ENCODE peak calls at places on chromosome 19, in four cellular contexts. K, U, W and D are unnamed samples.

GRCh38 chr19:51485960-51486359 is 7.6 kb downstream of the CEACAM18 start:
- DNase-seq in K (no peak), U (no peak), W (no peak), D (no peak)

GRCh38 chr19:11019824-11020223 is 59.0 kb downstream of the SMARCA4 start:
- DNase-seq in K (no peak), U (no peak), W (no peak), D (no peak)

GRCh38 chr19:19064811-19065745 is 1.3 kb downstream of the SLC25A42 start:
- DNase-seq in K (no peak), U (no peak), W (no peak), D (no peak)

GRCh38 chr19:37251308-37252229 is 33.6 kb downstream of the ZNF383 start:
- DNase-seq in K (peak; percentile 19), U (peak; percentile 54), W (no peak), D (peak; percentile 74)

GRCh38 chr19:12733369-12733896 is 1.1 kb downstream of the TRIR start:
- DNase-seq in K (peak; percentile 43), U (no peak), W (peak; percentile 44), D (no peak)

GRCh38 chr19:18414504-18415176 is 4.6 kb upstream of the SSBP4 start:
- DNase-seq in K (peak; percentile 51), U (no peak), W (no peak), D (no peak)

GRCh38 chr19:48818234-48818823 is 7.5 kb upstream of the BCAT2 start:
- DNase-seq in K (no peak), U (no peak), W (no peak), D (no peak)

GRCh38 chr19:2309734-2310362 is 1.9 kb upstream of the LINGO3 start:
- DNase-seq in K (no peak), U (no peak), W (no peak), D (no peak)

GRCh38 chr19:7679017-7679720 is 1.5 kb upstream of the TRAPPC5 start:
- DNase-seq in K (peak; percentile 26), U (no peak), W (peak; percentile 36), D (no peak)

GRCh38 chr19:31880283-31880682 is 465.1 kb upstream of the ZNF507 start:
- DNase-seq in K (no peak), U (no peak), W (no peak), D (no peak)

GRCh38 chr19:56271096-56271495 is 1.5 kb upstream of the EDDM13 start:
- DNase-seq in K (no peak), U (no peak), W (no peak), D (no peak)

GRCh38 chr19:18419195-18419698 is at the start of gene SSBP4:
- DNase-seq in K (peak; percentile 84), U (no peak), W (peak; percentile 66), D (peak; percentile 87)

GRCh38 chr19:48530044-48530720 is 18.5 kb upstream of the LMTK3 start:
- DNase-seq in K (no peak), U (no peak), W (no peak), D (no peak)

GRCh38 chr19:39386557-39386956 is 4.3 kb downstream of the PAF1 start:
- DNase-seq in K (no peak), U (no peak), W (no peak), D (no peak)

GRCh38 chr19:13073263-13073662 is 29.4 kb downstream of the LYL1 start:
- DNase-seq in K (no peak), U (no peak), W (no peak), D (no peak)

GRCh38 chr19:51784922-51785690 is 9.9 kb upstream of the FPR3 start:
- DNase-seq in K (no peak), U (peak; percentile 32), W (no peak), D (no peak)

GRCh38 chr19:12937243-12938053 is 961 bp upstream of the CALR start:
- DNase-seq in K (no peak), U (no peak), W (peak; percentile 43), D (no peak)

GRCh38 chr19:49441210-49441959 is at the start of gene SLC17A7:
- DNase-seq in K (peak; percentile 88), U (no peak), W (no peak), D (peak; percentile 84)

GRCh38 chr19:38543807-38544568 is 73.8 kb downstream of the MAP4K1 start:
- DNase-seq in K (peak; percentile 98), U (peak; percentile 64), W (peak; percentile 79), D (peak; percentile 94)

GRCh38 chr19:29576043-29576442 is 30.0 kb upstream of the POP4 start:
- DNase-seq in K (no peak), U (no peak), W (no peak), D (no peak)

GRCh38 chr19:28435551-28436261 is 777.2 kb downstream of the UQCRFS1 start:
- DNase-seq in K (no peak), U (no peak), W (no peak), D (no peak)

GRCh38 chr19:40090256-40091204 is at the start of gene ZNF780A:
- DNase-seq in K (peak; percentile 81), U (peak; percentile 48), W (peak; percentile 82), D (peak; percentile 77)

GRCh38 chr19:29311391-29311790 is 98.4 kb upstream of the UQCRFS1 start:
- DNase-seq in K (no peak), U (no peak), W (no peak), D (no peak)

GRCh38 chr19:33610588-33610987 is 11.2 kb upstream of the CHST8 start:
- DNase-seq in K (no peak), U (no peak), W (no peak), D (no peak)

GRCh38 chr19:2318923-2319322 is 9.5 kb downstream of the LSM7 start:
- DNase-seq in K (no peak), U (no peak), W (no peak), D (no peak)

GRCh38 chr19:57642396-57643046 is 9.6 kb downstream of the ZNF211 start:
- DNase-seq in K (no peak), U (no peak), W (no peak), D (no peak)

GRCh38 chr19:57363734-57364181 is 407 bp downstream of the TRAPPC2B start:
- DNase-seq in K (no peak), U (no peak), W (peak; percentile 16), D (peak; percentile 17)

GRCh38 chr19:39166571-39167391 is 30.0 kb upstream of the NCCRP1 start:
- DNase-seq in K (no peak), U (no peak), W (peak; percentile 49), D (no peak)

GRCh38 chr19:8307400-8307964 is 676 bp downstream of the CD320 start:
- DNase-seq in K (peak; percentile 34), U (no peak), W (peak; percentile 23), D (no peak)

GRCh38 chr19:28746486-28746885 is 466.5 kb downstream of the UQCRFS1 start:
- DNase-seq in K (no peak), U (no peak), W (no peak), D (no peak)

GRCh38 chr19:31312004-31312403 is 37.2 kb downstream of the TSHZ3 start:
- DNase-seq in K (no peak), U (no peak), W (no peak), D (no peak)

GRCh38 chr19:18683109-18683954 is at the start of gene CRTC1:
- DNase-seq in K (peak; percentile 99), U (peak; percentile 39), W (peak; percentile 66), D (peak; percentile 100)

GRCh38 chr19:46211201-46211881 is 18.2 kb upstream of the IGFL1 start:
- DNase-seq in K (no peak), U (no peak), W (no peak), D (no peak)
- TF ChIP-seq FOXK2 in K (no peak), U (no peak), W (no peak), D (no peak)

DNA sequence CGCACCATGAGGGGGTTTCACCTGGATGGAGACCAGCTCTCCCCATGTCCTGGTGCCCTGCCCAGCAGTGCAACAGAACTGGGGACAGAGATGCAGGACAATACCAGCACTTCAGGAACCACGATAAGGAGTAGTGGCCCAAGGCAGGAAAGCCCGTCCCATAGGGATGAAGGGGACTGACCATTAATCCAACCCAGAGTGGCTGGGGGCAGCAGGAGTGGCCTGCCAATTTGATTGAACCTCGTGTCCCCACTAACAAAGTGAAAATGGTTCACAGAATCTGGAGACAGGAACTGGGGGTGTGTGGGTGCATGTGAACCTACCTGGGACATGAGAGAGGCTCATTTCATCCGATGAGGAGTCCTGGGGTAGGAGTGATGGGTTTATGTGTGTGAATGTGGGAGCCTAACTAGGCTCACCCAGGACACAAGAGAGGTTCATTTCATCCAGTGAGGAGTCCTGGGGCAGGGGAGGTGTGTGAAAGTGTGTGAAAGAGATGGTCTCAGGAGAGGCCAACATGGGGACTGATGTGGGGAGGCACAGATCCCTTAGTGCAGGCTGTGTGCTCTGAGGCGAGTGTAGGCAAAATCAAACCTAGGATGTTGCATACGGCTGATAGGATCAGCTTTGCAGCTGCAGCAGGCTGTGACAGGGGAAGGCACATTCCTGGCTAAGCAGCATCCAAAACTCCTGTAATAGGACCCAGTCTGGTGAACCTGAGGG is 98.2 kb downstream of the ZNF429 start:
- DNase-seq in K (no peak), U (no peak), W (no peak), D (no peak)
- TF ChIP-seq FOXK2 in K (no peak), U (no peak), W (no peak), D (no peak)

DNA sequence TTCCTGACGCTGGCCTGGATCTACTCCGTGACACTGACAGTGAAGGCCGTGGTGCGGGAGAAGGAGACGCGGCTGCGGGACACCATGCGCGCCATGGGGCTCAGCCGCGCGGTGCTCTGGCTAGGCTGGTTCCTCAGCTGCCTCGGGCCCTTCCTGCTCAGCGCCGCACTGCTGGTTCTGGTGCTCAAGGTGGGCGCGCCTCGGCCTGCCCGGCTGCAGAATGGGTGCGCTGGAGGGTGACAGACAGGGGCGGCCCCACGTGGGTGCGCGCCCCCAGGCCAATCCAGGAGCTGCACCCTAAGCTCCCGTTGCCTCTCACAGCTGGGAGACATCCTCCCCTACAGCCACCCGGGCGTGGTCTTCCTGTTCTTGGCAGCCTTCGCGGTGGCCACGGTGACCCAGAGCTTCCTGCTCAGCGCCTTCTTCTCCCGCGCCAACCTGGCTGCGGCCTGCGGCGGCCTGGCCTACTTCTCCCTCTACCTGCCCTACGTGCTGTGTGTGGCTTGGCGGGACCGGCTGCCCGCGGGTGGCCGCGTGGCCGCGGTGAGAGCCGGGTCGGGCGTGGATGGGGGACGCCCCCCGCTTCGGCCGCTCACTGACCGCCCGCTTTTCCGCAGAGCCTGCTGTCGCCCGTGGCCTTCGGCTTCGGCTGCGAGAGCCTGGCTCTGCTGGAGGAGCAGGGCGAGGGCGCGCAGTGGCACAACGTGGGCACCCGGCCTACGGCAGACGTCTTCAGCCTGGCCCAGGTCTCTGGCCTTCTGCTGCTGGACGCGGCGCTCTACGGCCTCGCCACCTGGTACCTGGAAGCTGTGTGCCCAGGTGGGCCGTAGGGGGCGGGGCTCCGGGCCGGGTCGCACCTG is 7.2 kb downstream of the ABCA7 start:
- DNase-seq in K (no peak), U (no peak), W (no peak), D (no peak)
- TF ChIP-seq FOXK2 in K (no peak), U (no peak), W (no peak), D (no peak)

GRCh38 chr19:1182727-1183126 is 8.7 kb upstream of the SBNO2 start:
- DNase-seq in K (no peak), U (no peak), W (no peak), D (no peak)
- TF ChIP-seq FOXK2 in K (no peak), U (no peak), W (no peak), D (no peak)